ENCODE peak calls at places on chromosomes 12 and 14, in ten cellular contexts. I is uterus; S is astrocyte of the cerebellum; A is fibroblast of lung; L is CD8-positive, alpha-beta memory T cell; R is upper lobe of left lung; P is aorta; F is fibroblast of the aortic adventitia; Z is CD8-positive, alpha-beta T cell; V is cardiac muscle cell. Q is an unnamed sample.

GRCh38 chr14:51448831-51449665 is 202.7 kb upstream of the FRMD6 start:
- DNase-seq in I (no peak), S (peak), A (peak), L (no peak), R (no peak), P (no peak), F (peak), Z (no peak), V (no peak), Q (no peak)

GRCh38 chr14:54003064-54003463 is 46.4 kb upstream of the BMP4 start:
- DNase-seq in I (no peak), S (no peak), A (no peak), L (no peak), R (no peak), P (no peak), F (no peak), Z (no peak), V (no peak), Q (no peak)

GRCh38 chr14:103023881-103024473 is 33.4 kb downstream of the CDC42BPB start:
- DNase-seq in I (no peak), S (no peak), A (peak), L (no peak), R (no peak), P (peak), F (peak), Z (no peak), V (no peak), Q (peak)

GRCh38 chr12:18683603-18684002 is 54.2 kb downstream of the PLCZ1 start:
- DNase-seq in I (no peak), S (no peak), A (peak), L (no peak), R (no peak), P (no peak), F (peak), Z (no peak), V (no peak), Q (no peak)

GRCh38 chr12:76152161-76152807 is 67.8 kb upstream of the NAP1L1 start:
- DNase-seq in I (no peak), S (no peak), A (no peak), L (no peak), R (no peak), P (no peak), F (no peak), Z (no peak), V (peak), Q (no peak)

GRCh38 chr12:100974747-100975146 is 180.2 kb downstream of the ANO4 start:
- DNase-seq in I (no peak), S (no peak), A (no peak), L (no peak), R (no peak), P (no peak), F (no peak), Z (no peak), V (no peak), Q (no peak)

GRCh38 chr14:103161054-103161397 is 37.8 kb downstream of the TNFAIP2 start:
- DNase-seq in I (no peak), S (no peak), A (peak), L (no peak), R (no peak), P (no peak), F (peak), Z (no peak), V (no peak), Q (no peak)

GRCh38 chr12:16198884-16199283 is 78.6 kb downstream of the SLC15A5 start:
- DNase-seq in I (no peak), S (no peak), A (no peak), L (no peak), R (no peak), P (no peak), F (no peak), Z (no peak), V (no peak), Q (no peak)

GRCh38 chr14:49861581-49861922 is 9.0 kb upstream of the NEMF start:
- DNase-seq in I (peak), S (peak), A (peak), L (peak), R (no peak), P (peak), F (peak), Z (peak), V (peak), Q (peak)

GRCh38 chr12:122651520-122652224 is 51.5 kb downstream of the HCAR2 start:
- DNase-seq in I (no peak), S (no peak), A (peak), L (no peak), R (no peak), P (no peak), F (peak), Z (no peak), V (no peak), Q (no peak)

GRCh38 chr12:98062464-98063245 is 452.7 kb upstream of the TMPO start:
- DNase-seq in I (no peak), S (no peak), A (no peak), L (no peak), R (no peak), P (no peak), F (no peak), Z (no peak), V (no peak), Q (no peak)

GRCh38 chr12:4145990-4146859 is 127.3 kb upstream of the CCND2 start:
- DNase-seq in I (no peak), S (no peak), A (no peak), L (no peak), R (no peak), P (no peak), F (no peak), Z (no peak), V (no peak), Q (no peak)

GRCh38 chr14:69484444-69485113 is at the start of gene PLEKHD1:
- DNase-seq in I (no peak), S (no peak), A (no peak), L (no peak), R (peak), P (no peak), F (no peak), Z (no peak), V (peak), Q (no peak)

GRCh38 chr14:66228267-66228970 is 257.8 kb upstream of the CCDC196 start:
- DNase-seq in I (no peak), S (no peak), A (peak), L (no peak), R (no peak), P (no peak), F (peak), Z (no peak), V (no peak), Q (no peak)

GRCh38 chr12:47205532-47206449 is 126.0 kb upstream of the AMIGO2 start:
- DNase-seq in I (no peak), S (no peak), A (no peak), L (no peak), R (no peak), P (no peak), F (no peak), Z (no peak), V (no peak), Q (no peak)

GRCh38 chr14:32567543-32568384 is 238.7 kb downstream of the AKAP6 start:
- DNase-seq in I (no peak), S (no peak), A (peak), L (no peak), R (no peak), P (no peak), F (peak), Z (no peak), V (no peak), Q (no peak)

GRCh38 chr14:101215266-101215665 is 311.7 kb upstream of the RTL1 start:
- DNase-seq in I (no peak), S (no peak), A (no peak), L (no peak), R (no peak), P (no peak), F (no peak), Z (no peak), V (no peak), Q (no peak)

GRCh38 chr12:66074561-66074960 is 56.0 kb downstream of the LLPH start:
- DNase-seq in I (no peak), S (peak), A (peak), L (no peak), R (no peak), P (no peak), F (no peak), Z (no peak), V (no peak), Q (no peak)

DNA sequence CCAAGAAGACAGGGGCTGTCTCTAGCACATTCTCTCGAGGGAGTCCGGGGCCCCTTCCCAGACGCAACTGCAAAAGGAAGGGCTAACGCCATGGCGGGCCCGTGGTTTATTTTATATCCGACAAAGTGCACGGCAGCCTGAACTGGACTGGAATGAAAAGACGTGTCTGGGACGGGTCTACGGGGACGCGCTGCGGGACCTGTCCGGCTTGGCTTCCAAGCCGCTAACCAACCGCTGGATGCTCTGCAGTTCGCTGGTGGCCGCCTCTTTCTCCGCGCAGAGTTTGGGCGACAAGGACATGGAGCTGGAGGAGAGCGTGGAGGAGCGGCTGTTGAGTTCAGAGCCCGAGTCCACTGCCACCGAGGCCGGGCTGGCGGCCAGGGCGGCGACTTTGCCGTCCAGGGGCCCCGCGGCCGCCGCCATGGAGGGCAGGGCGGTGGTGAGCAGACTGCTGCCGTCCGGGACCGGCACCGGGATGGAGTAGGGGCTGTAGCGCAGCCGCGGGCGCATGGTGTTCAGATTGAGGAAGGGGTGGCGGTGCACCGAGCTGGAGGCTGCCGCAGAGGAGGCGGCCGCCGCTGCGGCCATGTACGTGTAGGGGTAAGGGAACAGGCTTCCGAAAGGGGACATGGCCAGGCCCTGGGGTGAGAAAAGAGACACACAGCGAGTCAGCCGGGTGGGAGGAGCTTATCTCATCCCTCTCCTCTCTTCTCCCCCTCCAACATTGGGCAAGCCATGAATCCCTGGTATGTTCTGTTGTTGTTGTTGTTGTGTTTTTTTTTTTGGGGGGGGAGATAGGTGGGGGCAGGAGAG is 12.1 kb downstream of the TBX3 start:
- DNase-seq in I (peak), S (no peak), A (no peak), L (no peak), R (peak), P (no peak), F (no peak), Z (no peak), V (no peak), Q (peak)
- H3K4me3 ChIP-seq in I (peak), S (peak), A (peak), L (no peak), R (peak), P (no peak), F (no peak), Z (no peak), V (peak), Q (no peak)

DNA sequence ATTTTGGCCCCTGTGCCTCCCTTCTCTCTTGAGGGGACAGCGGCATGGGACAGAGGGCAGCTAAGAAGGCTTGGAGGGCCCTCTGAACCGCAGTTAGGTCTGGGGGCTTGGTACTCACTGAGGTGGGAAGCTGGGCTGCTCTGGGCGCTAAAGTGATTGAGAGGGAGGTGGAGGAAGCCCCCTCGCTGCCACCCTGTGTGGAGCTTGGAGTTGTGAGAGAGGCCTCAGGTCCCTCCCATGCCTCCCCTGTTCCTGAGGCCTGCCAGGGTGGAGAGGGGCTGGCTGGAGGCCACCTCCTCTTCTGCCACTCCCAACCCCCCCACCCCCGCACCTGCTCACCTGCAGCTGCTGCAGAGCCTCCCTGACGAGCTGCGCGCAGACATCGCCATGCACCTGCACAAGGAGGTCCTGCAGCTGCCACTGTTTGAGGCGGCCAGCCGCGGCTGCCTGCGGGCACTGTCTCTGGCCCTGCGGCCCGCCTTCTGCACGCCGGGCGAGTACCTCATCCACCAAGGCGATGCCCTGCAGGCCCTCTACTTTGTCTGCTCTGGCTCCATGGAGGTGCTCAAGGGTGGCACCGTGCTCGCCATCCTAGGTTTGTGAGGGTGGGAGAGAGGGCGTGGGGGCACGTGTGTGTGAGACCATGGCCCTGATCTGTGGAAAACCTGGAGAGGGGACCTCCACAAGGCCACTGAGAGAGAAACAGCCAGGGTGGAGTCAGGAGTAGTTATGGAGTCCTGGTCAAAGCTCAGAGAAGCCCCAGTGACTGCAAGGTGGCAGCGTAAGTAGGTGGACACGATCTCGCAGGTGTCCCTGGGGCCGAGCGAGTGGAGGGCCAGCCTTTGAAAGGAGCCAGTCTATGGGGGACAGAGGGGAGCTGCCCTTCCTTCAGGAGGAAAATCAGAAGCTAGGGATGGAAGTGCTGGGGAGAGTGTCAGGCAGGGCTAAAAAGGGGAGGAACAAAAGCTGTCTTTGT is 11.2 kb downstream of the KCNH3 start:
- DNase-seq in I (no peak), S (no peak), A (no peak), L (no peak), R (peak), P (no peak), F (no peak), Z (no peak), V (no peak), Q (peak)
- H3K4me3 ChIP-seq in I (no peak), S (no peak), A (no peak), L (no peak), R (no peak), P (no peak), F (no peak), Z (peak), V (no peak), Q (no peak)

DNA sequence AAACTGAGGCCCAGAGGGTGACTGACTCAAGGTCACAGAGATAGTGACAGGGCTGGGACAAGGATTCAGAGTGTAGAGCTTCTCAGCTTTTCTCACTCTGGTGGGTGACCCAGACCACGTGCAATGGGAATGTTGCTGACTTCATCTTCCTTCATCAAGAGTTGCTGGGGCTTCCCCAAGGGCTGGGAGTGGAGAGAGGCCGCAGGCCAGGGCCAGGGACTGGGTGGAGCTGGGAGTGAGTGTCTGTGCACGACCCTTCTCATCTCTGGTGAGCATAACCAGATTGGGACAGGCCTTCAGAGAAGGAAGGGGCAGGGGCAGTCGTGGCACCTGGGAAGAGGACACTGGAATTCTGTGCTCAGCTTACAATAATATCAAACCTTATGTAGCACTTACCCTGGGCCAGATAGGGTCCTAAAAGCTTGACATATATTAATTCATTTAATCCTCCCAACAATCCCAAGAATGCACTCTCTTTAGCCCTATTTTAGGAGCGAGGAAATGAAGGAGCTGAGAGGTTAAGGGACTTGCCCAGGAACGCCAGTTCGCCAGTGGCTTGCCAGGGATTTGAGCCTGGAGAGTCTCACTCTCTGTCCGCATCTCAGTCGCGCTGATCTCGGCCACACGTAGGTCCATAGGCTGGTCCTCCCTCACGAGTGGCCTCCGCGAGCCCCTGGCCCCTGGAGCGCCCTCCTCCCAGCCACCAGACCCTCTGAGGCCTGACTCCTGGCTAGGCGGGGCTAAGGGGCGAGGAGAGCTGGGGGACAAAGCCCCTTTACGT is 15.8 kb downstream of the KRT18 start:
- DNase-seq in I (no peak), S (no peak), A (no peak), L (no peak), R (peak), P (no peak), F (no peak), Z (no peak), V (no peak), Q (no peak)
- H3K4me3 ChIP-seq in I (peak), S (peak), A (no peak), L (no peak), R (no peak), P (no peak), F (peak), Z (no peak), V (no peak), Q (peak)

DNA sequence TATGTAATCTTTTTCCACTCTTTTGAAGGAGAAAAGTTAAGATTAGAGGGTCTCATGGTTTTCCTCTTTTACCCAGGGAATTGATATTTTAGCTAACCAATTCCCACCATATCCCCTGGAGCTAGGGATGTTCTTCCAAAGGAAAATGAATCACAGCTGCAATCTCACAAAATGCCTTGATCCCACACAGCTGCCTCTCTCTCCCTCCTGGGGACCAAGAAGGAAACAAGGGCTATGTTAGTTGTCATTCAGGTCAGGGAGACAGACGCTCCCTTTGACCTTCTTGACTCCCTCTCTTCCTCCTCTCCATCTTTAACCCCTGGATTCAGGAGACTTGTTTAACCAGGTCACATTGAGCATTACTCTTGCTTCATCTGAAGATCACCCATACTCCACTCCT is 9.5 kb downstream of the DCN start:
- DNase-seq in I (no peak), S (no peak), A (no peak), L (no peak), R (no peak), P (no peak), F (peak), Z (no peak), V (no peak), Q (peak)
- H3K4me3 ChIP-seq in I (peak), S (no peak), A (no peak), L (no peak), R (no peak), P (no peak), F (no peak), Z (no peak), V (no peak), Q (no peak)

GRCh38 chr12:13196302-13196921 is at the start of gene EMP1:
- DNase-seq in I (peak), S (peak), A (peak), L (peak), R (peak), P (peak), F (peak), Z (peak), V (no peak), Q (peak)
- H3K4me3 ChIP-seq in I (peak), S (peak), A (peak), L (peak), R (peak), P (peak), F (peak), Z (peak), V (no peak), Q (peak)

DNA sequence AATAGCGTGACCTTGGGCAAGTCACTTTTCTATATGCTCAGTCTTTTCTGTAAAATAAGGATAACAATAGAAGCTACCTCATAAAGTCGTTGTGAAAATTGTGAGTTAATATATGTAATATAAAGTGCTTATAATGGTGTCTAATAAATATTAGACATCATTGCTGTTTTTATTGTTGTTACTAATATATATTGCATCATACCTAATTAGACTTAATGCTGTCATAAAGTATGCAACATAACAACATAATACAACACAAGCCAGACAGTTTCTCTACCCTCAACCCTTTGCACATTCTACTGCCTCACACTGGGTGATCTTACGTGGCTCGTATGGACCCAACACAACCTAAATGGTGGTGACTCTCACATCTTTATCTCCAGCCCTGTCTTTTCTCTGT is 136.9 kb downstream of the KICS2 start:
- DNase-seq in I (no peak), S (no peak), A (no peak), L (no peak), R (no peak), P (no peak), F (no peak), Z (no peak), V (no peak), Q (no peak)
- H3K4me3 ChIP-seq in I (no peak), S (no peak), A (no peak), L (no peak), R (no peak), P (no peak), F (no peak), Z (no peak), V (no peak), Q (no peak)

DNA sequence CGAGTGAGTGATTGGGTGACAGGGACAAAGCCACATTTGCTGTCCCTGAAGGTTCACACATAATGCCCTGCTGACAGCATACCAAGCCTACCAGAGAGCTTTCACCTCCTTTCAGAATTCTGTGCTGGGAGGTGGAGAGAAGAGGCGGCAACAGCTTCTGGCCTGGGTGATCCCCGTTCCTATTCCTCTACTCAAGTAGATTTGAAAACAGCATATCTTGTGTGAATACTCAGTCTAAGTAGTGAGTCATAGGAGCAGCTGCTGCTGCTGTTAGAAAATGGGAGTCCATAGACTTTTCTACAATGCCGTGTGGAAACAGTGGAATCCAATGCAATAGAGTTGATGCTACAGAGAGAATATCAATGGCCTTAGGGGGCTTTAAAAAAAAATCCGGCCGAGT is 44.7 kb downstream of the SRGAP1 start:
- DNase-seq in I (no peak), S (no peak), A (peak), L (no peak), R (no peak), P (no peak), F (peak), Z (no peak), V (no peak), Q (peak)
- H3K4me3 ChIP-seq in I (no peak), S (no peak), A (no peak), L (no peak), R (no peak), P (no peak), F (no peak), Z (no peak), V (no peak), Q (no peak)

Q was measured in osteoblast.